ENCODE peak calls at places on chromosomes 1 and 21, in ten cellular contexts. One of them, this sample, is unnamed.

GRCh38 chr1:221203224-221204054 is 324.2 kb downstream of the HLX start:
- DNase-seq in AG04450: peak
- DNase-seq in MM.1S: peak
- DNase-seq in WTC11: peak
- DNase-seq in natural killer cell: peak
- DNase-seq in dorsolateral prefrontal cortex: peak
- DNase-seq in CD8-positive, alpha-beta T cell: peak
- DNase-seq in H9: peak
- DNase-seq in brain microvascular endothelial cell: peak
- DNase-seq in cardiac muscle cell: peak
- DNase-seq in this sample: peak

GRCh38 chr1:59766463-59766862 is 48.3 kb upstream of the HOOK1 start:
- DNase-seq in H9: no peak
- DNase-seq in cardiac muscle cell: no peak
- DNase-seq in AG04450: no peak
- DNase-seq in MM.1S: no peak
- DNase-seq in natural killer cell: no peak
- DNase-seq in brain microvascular endothelial cell: no peak
- DNase-seq in WTC11: no peak
- DNase-seq in dorsolateral prefrontal cortex: no peak
- DNase-seq in CD8-positive, alpha-beta T cell: no peak
- DNase-seq in this sample: no peak

GRCh38 chr1:7207875-7208646 is 422.8 kb downstream of the CAMTA1 start:
- DNase-seq in brain microvascular endothelial cell: peak
- DNase-seq in MM.1S: peak
- DNase-seq in WTC11: peak
- DNase-seq in CD8-positive, alpha-beta T cell: no peak
- DNase-seq in H9: peak
- DNase-seq in natural killer cell: no peak
- DNase-seq in dorsolateral prefrontal cortex: peak
- DNase-seq in AG04450: no peak
- DNase-seq in cardiac muscle cell: peak
- DNase-seq in this sample: no peak

GRCh38 chr1:54547601-54548388 is at the start of gene ACOT11:
- DNase-seq in H9: peak
- DNase-seq in AG04450: no peak
- DNase-seq in WTC11: peak
- DNase-seq in cardiac muscle cell: peak
- DNase-seq in natural killer cell: no peak
- DNase-seq in CD8-positive, alpha-beta T cell: no peak
- DNase-seq in MM.1S: no peak
- DNase-seq in dorsolateral prefrontal cortex: peak
- DNase-seq in brain microvascular endothelial cell: no peak
- DNase-seq in this sample: peak

GRCh38 chr1:183147735-183148134 is 38.3 kb upstream of the LAMC2 start:
- DNase-seq in brain microvascular endothelial cell: no peak
- DNase-seq in cardiac muscle cell: peak
- DNase-seq in dorsolateral prefrontal cortex: no peak
- DNase-seq in natural killer cell: no peak
- DNase-seq in H9: no peak
- DNase-seq in CD8-positive, alpha-beta T cell: no peak
- DNase-seq in MM.1S: no peak
- DNase-seq in AG04450: no peak
- DNase-seq in WTC11: no peak
- DNase-seq in this sample: no peak

GRCh38 chr1:199123615-199124014 is 484.8 kb downstream of the PTPRC start:
- DNase-seq in AG04450: peak
- DNase-seq in dorsolateral prefrontal cortex: no peak
- DNase-seq in CD8-positive, alpha-beta T cell: no peak
- DNase-seq in MM.1S: no peak
- DNase-seq in natural killer cell: no peak
- DNase-seq in cardiac muscle cell: peak
- DNase-seq in brain microvascular endothelial cell: peak
- DNase-seq in WTC11: no peak
- DNase-seq in H9: no peak
- DNase-seq in this sample: no peak

GRCh38 chr21:40120944-40121575 is 253.8 kb downstream of the PCP4 start:
- DNase-seq in AG04450: no peak
- DNase-seq in brain microvascular endothelial cell: no peak
- DNase-seq in MM.1S: peak
- DNase-seq in CD8-positive, alpha-beta T cell: no peak
- DNase-seq in dorsolateral prefrontal cortex: no peak
- DNase-seq in cardiac muscle cell: peak
- DNase-seq in H9: no peak
- DNase-seq in natural killer cell: no peak
- DNase-seq in WTC11: no peak
- DNase-seq in this sample: no peak

GRCh38 chr1:6859415-6860343 is 74.4 kb downstream of the CAMTA1 start:
- DNase-seq in MM.1S: no peak
- DNase-seq in AG04450: peak
- DNase-seq in CD8-positive, alpha-beta T cell: no peak
- DNase-seq in natural killer cell: no peak
- DNase-seq in dorsolateral prefrontal cortex: no peak
- DNase-seq in H9: no peak
- DNase-seq in cardiac muscle cell: peak
- DNase-seq in brain microvascular endothelial cell: peak
- DNase-seq in WTC11: no peak
- DNase-seq in this sample: no peak

GRCh38 chr1:109786531-109787021 is 22.9 kb upstream of the EPS8L3 start:
- DNase-seq in natural killer cell: no peak
- DNase-seq in brain microvascular endothelial cell: no peak
- DNase-seq in dorsolateral prefrontal cortex: no peak
- DNase-seq in CD8-positive, alpha-beta T cell: no peak
- DNase-seq in H9: no peak
- DNase-seq in WTC11: no peak
- DNase-seq in MM.1S: no peak
- DNase-seq in cardiac muscle cell: peak
- DNase-seq in AG04450: no peak
- DNase-seq in this sample: no peak

GRCh38 chr1:33624991-33625870 is 152.8 kb downstream of the ZSCAN20 start:
- DNase-seq in cardiac muscle cell: no peak
- DNase-seq in natural killer cell: no peak
- DNase-seq in CD8-positive, alpha-beta T cell: no peak
- DNase-seq in MM.1S: peak
- DNase-seq in AG04450: no peak
- DNase-seq in H9: peak
- DNase-seq in brain microvascular endothelial cell: no peak
- DNase-seq in dorsolateral prefrontal cortex: no peak
- DNase-seq in WTC11: peak
- DNase-seq in this sample: no peak

GRCh38 chr1:101198842-101199636 is 37.8 kb upstream of the S1PR1 start:
- DNase-seq in WTC11: no peak
- DNase-seq in cardiac muscle cell: no peak
- DNase-seq in CD8-positive, alpha-beta T cell: no peak
- DNase-seq in H9: no peak
- DNase-seq in MM.1S: no peak
- DNase-seq in brain microvascular endothelial cell: no peak
- DNase-seq in natural killer cell: no peak
- DNase-seq in dorsolateral prefrontal cortex: no peak
- DNase-seq in AG04450: no peak
- DNase-seq in this sample: no peak

GRCh38 chr1:107964397-107965111 is 426 bp downstream of the VAV3 start:
- DNase-seq in MM.1S: peak
- DNase-seq in natural killer cell: peak
- DNase-seq in brain microvascular endothelial cell: no peak
- DNase-seq in H9: peak
- DNase-seq in AG04450: no peak
- DNase-seq in dorsolateral prefrontal cortex: no peak
- DNase-seq in WTC11: peak
- DNase-seq in cardiac muscle cell: peak
- DNase-seq in CD8-positive, alpha-beta T cell: peak
- DNase-seq in this sample: no peak

GRCh38 chr1:8004803-8005573 is 21.1 kb downstream of the ERRFI1 start:
- DNase-seq in dorsolateral prefrontal cortex: peak
- DNase-seq in natural killer cell: no peak
- DNase-seq in H9: no peak
- DNase-seq in brain microvascular endothelial cell: peak
- DNase-seq in WTC11: no peak
- DNase-seq in MM.1S: no peak
- DNase-seq in CD8-positive, alpha-beta T cell: no peak
- DNase-seq in AG04450: peak
- DNase-seq in cardiac muscle cell: peak
- DNase-seq in this sample: no peak

GRCh38 chr21:34639882-34640788 is 25.2 kb upstream of the RCAN1 start:
- DNase-seq in AG04450: no peak
- DNase-seq in MM.1S: peak
- DNase-seq in brain microvascular endothelial cell: no peak
- DNase-seq in dorsolateral prefrontal cortex: no peak
- DNase-seq in WTC11: no peak
- DNase-seq in natural killer cell: no peak
- DNase-seq in cardiac muscle cell: no peak
- DNase-seq in H9: no peak
- DNase-seq in CD8-positive, alpha-beta T cell: no peak
- DNase-seq in this sample: no peak

GRCh38 chr1:224543453-224543852 is 72.7 kb upstream of the CNIH3 start:
- DNase-seq in natural killer cell: no peak
- DNase-seq in H9: no peak
- DNase-seq in MM.1S: no peak
- DNase-seq in AG04450: no peak
- DNase-seq in WTC11: no peak
- DNase-seq in cardiac muscle cell: no peak
- DNase-seq in CD8-positive, alpha-beta T cell: no peak
- DNase-seq in dorsolateral prefrontal cortex: no peak
- DNase-seq in brain microvascular endothelial cell: no peak
- DNase-seq in this sample: no peak

GRCh38 chr1:43348343-43348808 is 10.4 kb upstream of the CDC20 start:
- DNase-seq in WTC11: no peak
- DNase-seq in MM.1S: no peak
- DNase-seq in dorsolateral prefrontal cortex: no peak
- DNase-seq in natural killer cell: no peak
- DNase-seq in cardiac muscle cell: peak
- DNase-seq in H9: no peak
- DNase-seq in AG04450: no peak
- DNase-seq in CD8-positive, alpha-beta T cell: no peak
- DNase-seq in brain microvascular endothelial cell: no peak
- DNase-seq in this sample: no peak

GRCh38 chr1:170424346-170424745 is 107.6 kb upstream of the GORAB start:
- DNase-seq in dorsolateral prefrontal cortex: no peak
- DNase-seq in brain microvascular endothelial cell: no peak
- DNase-seq in AG04450: no peak
- DNase-seq in H9: no peak
- DNase-seq in cardiac muscle cell: no peak
- DNase-seq in CD8-positive, alpha-beta T cell: no peak
- DNase-seq in natural killer cell: no peak
- DNase-seq in WTC11: no peak
- DNase-seq in MM.1S: no peak
- DNase-seq in this sample: no peak

GRCh38 chr1:210159206-210159605 is 73.4 kb upstream of the SERTAD4 start:
- DNase-seq in WTC11: no peak
- DNase-seq in cardiac muscle cell: no peak
- DNase-seq in natural killer cell: no peak
- DNase-seq in H9: no peak
- DNase-seq in brain microvascular endothelial cell: no peak
- DNase-seq in CD8-positive, alpha-beta T cell: no peak
- DNase-seq in dorsolateral prefrontal cortex: no peak
- DNase-seq in AG04450: no peak
- DNase-seq in MM.1S: no peak
- DNase-seq in this sample: no peak

GRCh38 chr1:151106891-151107290 is 36.3 kb downstream of the GABPB2 start:
- DNase-seq in CD8-positive, alpha-beta T cell: no peak
- DNase-seq in dorsolateral prefrontal cortex: no peak
- DNase-seq in natural killer cell: no peak
- DNase-seq in MM.1S: no peak
- DNase-seq in H9: no peak
- DNase-seq in WTC11: no peak
- DNase-seq in brain microvascular endothelial cell: peak
- DNase-seq in AG04450: no peak
- DNase-seq in cardiac muscle cell: peak
- DNase-seq in this sample: no peak

GRCh38 chr1:246907472-246907871 is 24.3 kb downstream of the AHCTF1 start:
- DNase-seq in H9: no peak
- DNase-seq in MM.1S: peak
- DNase-seq in WTC11: no peak
- DNase-seq in natural killer cell: no peak
- DNase-seq in CD8-positive, alpha-beta T cell: no peak
- DNase-seq in brain microvascular endothelial cell: peak
- DNase-seq in dorsolateral prefrontal cortex: peak
- DNase-seq in cardiac muscle cell: peak
- DNase-seq in AG04450: peak
- DNase-seq in this sample: no peak
- TF ChIP-seq CTCF in H9: peak
- TF ChIP-seq CTCF in MM.1S: peak
- TF ChIP-seq CTCF in WTC11: no peak
- TF ChIP-seq CTCF in natural killer cell: peak
- TF ChIP-seq CTCF in CD8-positive, alpha-beta T cell: peak
- TF ChIP-seq CTCF in brain microvascular endothelial cell: peak
- TF ChIP-seq CTCF in dorsolateral prefrontal cortex: peak
- TF ChIP-seq CTCF in cardiac muscle cell: peak
- TF ChIP-seq CTCF in AG04450: peak
- TF ChIP-seq CTCF in this sample: peak

GRCh38 chr21:31983120-31983519 is 110.3 kb downstream of the HUNK start:
- DNase-seq in dorsolateral prefrontal cortex: no peak
- DNase-seq in AG04450: no peak
- DNase-seq in H9: no peak
- DNase-seq in natural killer cell: no peak
- DNase-seq in cardiac muscle cell: no peak
- DNase-seq in WTC11: no peak
- DNase-seq in MM.1S: no peak
- DNase-seq in brain microvascular endothelial cell: no peak
- DNase-seq in CD8-positive, alpha-beta T cell: no peak
- DNase-seq in this sample: no peak
- TF ChIP-seq CTCF in dorsolateral prefrontal cortex: no peak
- TF ChIP-seq CTCF in AG04450: no peak
- TF ChIP-seq CTCF in H9: no peak
- TF ChIP-seq CTCF in natural killer cell: no peak
- TF ChIP-seq CTCF in cardiac muscle cell: no peak
- TF ChIP-seq CTCF in WTC11: no peak
- TF ChIP-seq CTCF in MM.1S: no peak
- TF ChIP-seq CTCF in brain microvascular endothelial cell: no peak
- TF ChIP-seq CTCF in CD8-positive, alpha-beta T cell: no peak
- TF ChIP-seq CTCF in this sample: no peak

DNA sequence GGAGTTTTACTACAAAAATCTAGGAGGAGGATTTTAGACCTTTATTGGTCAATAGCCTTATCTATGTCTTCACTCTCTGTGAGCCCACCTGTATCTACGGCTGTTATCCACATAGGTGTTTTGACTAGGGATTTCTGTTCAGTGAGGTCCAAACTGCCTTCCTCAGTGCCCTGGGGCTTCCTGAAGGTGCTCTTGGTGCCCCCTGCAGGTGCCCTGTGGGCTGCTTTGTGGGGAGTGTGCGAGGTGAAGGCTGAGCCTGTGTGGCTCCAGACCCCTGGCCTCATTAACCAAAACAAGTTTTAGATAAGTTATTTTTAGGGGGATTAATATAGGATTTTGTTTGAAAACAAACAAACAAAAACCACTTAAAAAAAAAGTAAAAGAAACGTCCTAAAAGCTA is 122.5 kb downstream of the KIF26B start:
- DNase-seq in natural killer cell: no peak
- DNase-seq in AG04450: no peak
- DNase-seq in WTC11: peak
- DNase-seq in CD8-positive, alpha-beta T cell: no peak
- DNase-seq in MM.1S: no peak
- DNase-seq in brain microvascular endothelial cell: no peak
- DNase-seq in dorsolateral prefrontal cortex: no peak
- DNase-seq in H9: peak
- DNase-seq in cardiac muscle cell: no peak
- DNase-seq in this sample: no peak
- TF ChIP-seq CTCF in natural killer cell: no peak
- TF ChIP-seq CTCF in AG04450: peak
- TF ChIP-seq CTCF in WTC11: peak
- TF ChIP-seq CTCF in CD8-positive, alpha-beta T cell: no peak
- TF ChIP-seq CTCF in MM.1S: peak
- TF ChIP-seq CTCF in brain microvascular endothelial cell: peak
- TF ChIP-seq CTCF in dorsolateral prefrontal cortex: no peak
- TF ChIP-seq CTCF in H9: peak
- TF ChIP-seq CTCF in cardiac muscle cell: no peak
- TF ChIP-seq CTCF in this sample: no peak

GRCh38 chr1:84644472-84644871 is 45.8 kb downstream of the SSX2IP start:
- DNase-seq in H9: no peak
- DNase-seq in cardiac muscle cell: no peak
- DNase-seq in MM.1S: no peak
- DNase-seq in dorsolateral prefrontal cortex: no peak
- DNase-seq in natural killer cell: no peak
- DNase-seq in AG04450: no peak
- DNase-seq in CD8-positive, alpha-beta T cell: no peak
- DNase-seq in WTC11: no peak
- DNase-seq in brain microvascular endothelial cell: no peak
- DNase-seq in this sample: no peak
- TF ChIP-seq CTCF in H9: peak
- TF ChIP-seq CTCF in cardiac muscle cell: no peak
- TF ChIP-seq CTCF in MM.1S: no peak
- TF ChIP-seq CTCF in dorsolateral prefrontal cortex: no peak
- TF ChIP-seq CTCF in natural killer cell: no peak
- TF ChIP-seq CTCF in AG04450: no peak
- TF ChIP-seq CTCF in CD8-positive, alpha-beta T cell: no peak
- TF ChIP-seq CTCF in WTC11: no peak
- TF ChIP-seq CTCF in brain microvascular endothelial cell: peak
- TF ChIP-seq CTCF in this sample: no peak